ENCODE peak calls at places on chromosomes 11 and 22, in four cellular contexts. Q is transverse colon, K is HCT116, U is IMR-90. G is an unnamed sample.

GRCh38 chr22:27327981-27328721 is 473.4 kb downstream of the MN1 start:
- DNase-seq in K (no peak), Q (no peak), U (no peak), G (no peak)

GRCh38 chr11:575324-575995 is 810 bp upstream of the PHRF1 start:
- DNase-seq in Q (no peak), K (peak; percentile 24), U (no peak), G (no peak)

GRCh38 chr11:12287374-12288211 is 89.8 kb upstream of the PARVA start:
- DNase-seq in U (peak; percentile 99), K (peak; percentile 78), Q (peak; percentile 48), G (no peak)

GRCh38 chr22:17706451-17706900 is 67.8 kb downstream of the BID start:
- DNase-seq in U (peak; percentile 93), Q (peak; percentile 54), K (peak; percentile 54), G (no peak)

GRCh38 chr22:29840498-29840897 is 2.4 kb upstream of the ASCC2 start:
- DNase-seq in K (no peak), Q (no peak), U (no peak), G (no peak)

GRCh38 chr11:57493507-57494503 is 21.7 kb downstream of the SLC43A1 start:
- DNase-seq in K (peak; percentile 73), Q (peak; percentile 68), U (peak; percentile 17), G (no peak)

GRCh38 chr11:76310832-76311231 is 70.1 kb downstream of the THAP12 start:
- DNase-seq in U (no peak), K (no peak), Q (no peak), G (no peak)

GRCh38 chr11:11748706-11749365 is 92.9 kb upstream of the USP47 start:
- DNase-seq in U (peak; percentile 41), K (no peak), Q (no peak), G (no peak)

GRCh38 chr11:125128450-125128849 is 17.0 kb upstream of the TMEM218 start:
- DNase-seq in K (no peak), Q (no peak), U (peak; percentile 93), G (no peak)

GRCh38 chr22:41576877-41577276 is 12.8 kb downstream of the PMM1 start:
- DNase-seq in Q (peak; percentile 21), U (peak; percentile 52), K (peak; percentile 35), G (no peak)

GRCh38 chr11:35579557-35580396 is 38.5 kb upstream of the FJX1 start:
- DNase-seq in K (peak; percentile 46), Q (no peak), U (peak; percentile 99), G (no peak)

GRCh38 chr11:13942908-13943505 is 19.5 kb upstream of the SPON1 start:
- DNase-seq in U (peak; percentile 24), K (peak; percentile 32), Q (no peak), G (no peak)

GRCh38 chr22:24812950-24813349 is 6.9 kb downstream of the SGSM1 start:
- DNase-seq in U (no peak), Q (no peak), K (no peak), G (no peak)

GRCh38 chr22:18119409-18120110 is 9.0 kb downstream of the TUBA8 start:
- DNase-seq in K (no peak), Q (no peak), U (no peak), G (no peak)

GRCh38 chr22:37564111-37564711 is 3.9 kb downstream of the CDC42EP1 start:
- DNase-seq in Q (no peak), K (no peak), U (peak; percentile 49), G (no peak)

GRCh38 chr11:126153999-126154398 is 57.5 kb downstream of the RPUSD4 start:
- DNase-seq in K (peak; percentile 10), U (peak; percentile 92), Q (no peak), G (no peak)

GRCh38 chr22:26673485-26673884 is 16.1 kb downstream of the MIAT start:
- DNase-seq in K (no peak), U (no peak), Q (peak; percentile 22), G (no peak)

GRCh38 chr11:7573193-7573557 is 59.4 kb downstream of the PPFIBP2 start:
- DNase-seq in K (no peak), U (peak; percentile 39), Q (no peak), G (no peak)

GRCh38 chr22:50626856-50627451 is 998 bp downstream of the ARSA start:
- DNase-seq in Q (peak; percentile 18), K (no peak), U (no peak), G (no peak)

GRCh38 chr22:24830205-24830979 is 24.4 kb downstream of the SGSM1 start:
- DNase-seq in U (no peak), K (no peak), Q (no peak), G (no peak)

GRCh38 chr11:1783725-1784529 is 20.2 kb upstream of the CTSD start:
- DNase-seq in U (no peak), K (no peak), Q (no peak), G (no peak)

GRCh38 chr22:43275545-43275981 is 67.6 kb downstream of the SCUBE1 start:
- DNase-seq in Q (no peak), K (peak; percentile 56), U (peak; percentile 60), G (no peak)

GRCh38 chr22:44261861-44262595 is 50.7 kb downstream of the SHISAL1 start:
- DNase-seq in K (no peak), Q (no peak), U (no peak), G (no peak)

GRCh38 chr11:60844870-60845221 is 2.9 kb downstream of the CCDC86 start:
- DNase-seq in K (no peak), Q (no peak), U (no peak), G (no peak)

GRCh38 chr11:14677146-14677545 is 33.5 kb downstream of the PDE3B start:
- DNase-seq in Q (no peak), K (no peak), U (no peak), G (no peak)

GRCh38 chr22:29302681-29303465 is 3.6 kb upstream of the GAS2L1 start:
- DNase-seq in Q (no peak), K (no peak), U (no peak), G (no peak)

GRCh38 chr11:47189100-47189834 is 3.0 kb upstream of the PACSIN3 start:
- DNase-seq in Q (no peak), K (no peak), U (peak; percentile 86), G (no peak)

GRCh38 chr11:128890543-128891409 is at the start of gene KCNJ5:
- DNase-seq in K (no peak), Q (no peak), U (no peak), G (no peak)

GRCh38 chr11:1844221-1845094 is 5.7 kb downstream of the TNNI2 start:
- DNase-seq in K (no peak), U (no peak), Q (peak; percentile 67), G (no peak)

GRCh38 chr11:42524534-42525227 is 787.1 kb upstream of the API5 start:
- DNase-seq in K (no peak), U (no peak), Q (peak; percentile 28), G (no peak)

DNA sequence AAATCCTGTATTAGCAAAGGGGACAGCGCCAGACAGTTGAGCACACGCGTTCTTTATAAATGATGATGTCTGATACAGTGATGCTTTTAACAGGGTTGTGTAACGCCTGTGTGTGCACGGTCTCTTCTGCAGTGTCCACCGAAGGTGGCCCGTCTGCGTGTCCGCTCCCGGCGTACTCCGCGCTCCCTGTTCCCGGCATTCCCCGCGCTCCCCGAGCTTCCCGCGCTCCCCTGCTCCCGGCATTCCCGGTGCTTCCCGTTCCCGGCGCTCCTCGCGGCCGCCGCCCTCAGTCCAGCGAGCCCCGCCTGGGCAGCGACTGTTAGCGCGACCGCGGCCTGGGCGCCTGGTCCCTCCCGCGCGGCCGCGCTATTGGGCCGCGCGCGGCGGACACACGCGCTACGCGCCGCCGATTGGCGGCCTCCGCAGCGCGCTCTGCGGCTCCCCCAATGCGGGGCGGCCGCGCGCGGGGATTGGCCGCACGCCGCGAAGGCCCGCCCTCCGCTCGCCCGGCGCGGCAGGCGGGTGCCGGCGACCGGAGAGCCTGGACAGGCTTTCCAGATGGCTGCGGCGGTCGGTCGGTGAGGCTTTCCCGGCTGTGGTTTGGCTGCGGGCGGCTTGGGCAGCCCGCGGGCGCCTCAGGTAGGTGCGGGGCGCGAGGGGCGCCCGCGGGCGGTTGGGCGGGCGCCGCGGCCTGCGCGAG is at the start of gene DGCR8:
- DNase-seq in K (peak; percentile 86), U (peak; percentile 93), Q (peak; percentile 94), G (no peak)
- TF ChIP-seq POLR2A in K (peak; percentile 94), U (peak; percentile 69), Q (peak; percentile 50), G (peak; percentile 45)

DNA sequence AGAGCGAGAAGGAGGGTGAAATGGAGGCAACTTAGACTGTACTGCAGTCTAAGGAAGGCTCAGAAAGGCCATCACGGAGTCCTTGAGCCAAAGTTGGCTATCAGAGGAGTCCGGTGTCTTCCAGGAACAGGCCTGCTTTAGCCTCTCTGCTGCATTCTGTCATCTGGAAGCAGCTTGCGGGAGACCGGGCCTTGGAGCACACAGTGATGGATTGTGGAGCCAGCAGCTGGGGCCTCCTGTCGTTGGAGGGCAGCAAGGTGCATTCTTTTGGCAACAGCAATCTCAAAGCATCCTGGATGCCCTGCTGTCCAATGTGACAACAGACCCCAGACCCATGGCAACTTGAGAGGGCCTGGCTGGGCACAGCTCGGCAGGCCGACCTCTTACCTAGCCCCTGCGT is 43.6 kb upstream of the LMO2 start:
- DNase-seq in K (no peak), Q (no peak), U (no peak), G (no peak)
- H3K36me3 ChIP-seq in K (no peaks in the 10 kb centered on the region), Q (no peaks in the 10 kb centered on the region), U (no peaks in the 10 kb centered on the region), G (no peaks in the 10 kb centered on the region)

GRCh38 chr11:133955091-133955846 is 1.5 kb downstream of the IGSF9B start:
- DNase-seq in Q (peak; percentile 39), U (no peak), K (no peak), G (no peak)
- TF ChIP-seq POLR2A in Q (peak; percentile 50), U (no peak), K (no peak), G (no peak)

DNA sequence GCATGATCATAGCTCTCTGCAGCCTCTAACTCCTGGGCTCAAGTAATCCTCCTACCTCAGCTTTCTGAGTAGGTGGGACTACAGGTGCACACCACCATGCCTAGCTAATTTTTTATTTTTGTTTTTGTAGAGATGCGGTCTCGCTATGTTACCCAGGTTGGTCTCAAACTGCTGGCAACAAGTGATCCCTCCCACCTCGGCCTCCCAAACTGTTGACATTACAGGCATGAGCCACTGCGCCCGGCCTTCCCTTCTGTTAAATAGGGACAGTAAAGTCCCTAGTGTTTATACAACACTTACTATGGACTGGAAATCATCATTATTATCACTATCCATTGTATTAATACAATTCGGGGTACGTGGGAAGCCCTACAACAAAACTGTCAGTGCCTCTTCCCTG is 12.6 kb downstream of the SELENOM start:
- DNase-seq in Q (no peak), U (no peak), K (no peak), G (no peak)
- H3K36me3 ChIP-seq in Q (peaks cover 30% of the 10 kb centered on the region), U (peaks cover 84% of the 10 kb centered on the region), K (peaks cover 60% of the 10 kb centered on the region), G (peaks cover 100% of the 10 kb centered on the region)

DNA sequence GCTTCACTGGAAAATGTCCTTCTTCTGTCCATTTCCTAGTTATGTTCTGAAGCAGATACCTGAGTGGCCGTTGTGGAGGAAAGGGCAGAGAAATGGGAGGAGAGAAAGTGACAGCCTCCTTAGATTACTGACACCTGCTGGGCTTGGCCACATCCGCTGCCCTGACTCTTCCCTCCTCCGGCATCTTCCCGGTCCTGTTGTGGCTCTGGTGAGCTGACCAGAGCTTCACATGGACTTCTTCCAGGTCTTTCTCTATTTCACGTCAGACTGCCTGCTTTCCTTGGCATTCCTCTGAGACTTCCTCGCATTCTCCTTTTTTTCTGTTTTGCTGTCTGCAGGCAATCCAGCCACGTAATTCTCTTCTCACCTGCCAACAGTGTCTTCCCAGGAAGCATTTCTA is 138.7 kb upstream of the E2F8 start:
- DNase-seq in Q (no peak), U (peak; percentile 18), K (no peak), G (no peak)
- TF ChIP-seq POLR2A in Q (no peak), U (no peak), K (no peak), G (no peak)

GRCh38 chr11:62512961-62513360 is 33.6 kb downstream of the AHNAK start:
- DNase-seq in U (no peak), K (no peak), Q (no peak), G (no peak)

GRCh38 chr11:62513651-62514050 is 33.0 kb downstream of the AHNAK start:
- DNase-seq in Q (no peak), K (no peak), U (no peak), G (no peak)

GRCh38 chr11:62514151-62514550 is 32.5 kb downstream of the AHNAK start:
- DNase-seq in Q (no peak), U (no peak), K (no peak), G (no peak)

GRCh38 chr11:62516736-62517371 is 29.8 kb downstream of the AHNAK start:
- DNase-seq in K (no peak), U (no peak), Q (no peak), G (no peak)
- H3K36me3 ChIP-seq in K (peaks cover 41% of the 10 kb centered on the region), U (peaks cover 68% of the 10 kb centered on the region), Q (peaks cover 44% of the 10 kb centered on the region), G (peaks cover 56% of the 10 kb centered on the region)